ENCODE peak calls at places on chromosome 22, in four cellular contexts. U, O, M and A are unnamed samples. For H3K4me1, the result is how much of the 10 kb centered on the place peaks cover.

GRCh38 chr22:47918936-47919505 is 1156.6 kb downstream of the TBC1D22A start:
- DNase-seq in U (no peak), M (no peak), O (no peak), A (no peak)

GRCh38 chr22:26170795-26171194 is 1.5 kb downstream of the SEZ6L start:
- DNase-seq in M (peak), O (peak), U (no peak), A (no peak)

GRCh38 chr22:47883757-47884156 is 1121.3 kb downstream of the TBC1D22A start:
- DNase-seq in O (no peak), M (no peak), U (no peak), A (no peak)

GRCh38 chr22:22948651-22949611 is 61.3 kb downstream of the IGLL5 start:
- DNase-seq in O (no peak), U (no peak), M (no peak), A (no peak)

GRCh38 chr22:39654527-39654926 is 84.0 kb downstream of the CACNA1I start:
- DNase-seq in M (no peak), U (no peak), O (no peak), A (no peak)

GRCh38 chr22:29626497-29627195 is 23.2 kb downstream of the NF2 start:
- DNase-seq in O (no peak), U (no peak), M (no peak), A (no peak)

GRCh38 chr22:23187871-23188700 is 7.8 kb downstream of the BCR start:
- DNase-seq in U (no peak), O (no peak), M (no peak), A (no peak)

GRCh38 chr22:32323513-32324164 is 34.0 kb upstream of the RFPL3 start:
- DNase-seq in M (no peak), U (no peak), O (no peak), A (no peak)

GRCh38 chr22:43151251-43152000 is at the start of gene TSPO:
- DNase-seq in M (peak), U (no peak), O (peak), A (no peak)

GRCh38 chr22:47294222-47294532 is 531.7 kb downstream of the TBC1D22A start:
- DNase-seq in O (no peak), M (no peak), U (no peak), A (no peak)

GRCh38 chr22:38284042-38284402 is 11.2 kb upstream of the TMEM184B start:
- DNase-seq in U (no peak), M (no peak), O (no peak), A (no peak)

GRCh38 chr22:35678836-35679235 is 30.6 kb downstream of the APOL6 start:
- DNase-seq in O (no peak), M (no peak), U (no peak), A (no peak)

GRCh38 chr22:40177738-40178416 is at the start of gene TNRC6B:
- DNase-seq in U (peak), M (peak), O (peak), A (peak)

GRCh38 chr22:38418589-38418988 is 36.4 kb downstream of the KCNJ4 start:
- DNase-seq in M (no peak), U (no peak), O (no peak), A (no peak)

GRCh38 chr22:22576244-22576988 is 17.4 kb upstream of the PRAME start:
- DNase-seq in U (peak), O (peak), M (peak), A (peak)

GRCh38 chr22:43287441-43287840 is 55.7 kb downstream of the SCUBE1 start:
- DNase-seq in M (peak), U (no peak), O (no peak), A (no peak)

GRCh38 chr22:32480238-32480637 is 5.6 kb downstream of the FBXO7 start:
- DNase-seq in M (no peak), U (no peak), O (no peak), A (no peak)

GRCh38 chr22:33781396-33781795 is 138.9 kb downstream of the LARGE1 start:
- DNase-seq in M (no peak), O (no peak), U (no peak), A (no peak)

GRCh38 chr22:43587574-43587973 is 175.8 kb downstream of the MPPED1 start:
- DNase-seq in U (no peak), M (no peak), O (no peak), A (no peak)

GRCh38 chr22:31247726-31248125 is 35.6 kb downstream of the LIMK2 start:
- DNase-seq in O (no peak), U (no peak), M (peak), A (no peak)
- H3K4me1 ChIP-seq in O (under half), U (under half), M (under half), A (under half)

DNA sequence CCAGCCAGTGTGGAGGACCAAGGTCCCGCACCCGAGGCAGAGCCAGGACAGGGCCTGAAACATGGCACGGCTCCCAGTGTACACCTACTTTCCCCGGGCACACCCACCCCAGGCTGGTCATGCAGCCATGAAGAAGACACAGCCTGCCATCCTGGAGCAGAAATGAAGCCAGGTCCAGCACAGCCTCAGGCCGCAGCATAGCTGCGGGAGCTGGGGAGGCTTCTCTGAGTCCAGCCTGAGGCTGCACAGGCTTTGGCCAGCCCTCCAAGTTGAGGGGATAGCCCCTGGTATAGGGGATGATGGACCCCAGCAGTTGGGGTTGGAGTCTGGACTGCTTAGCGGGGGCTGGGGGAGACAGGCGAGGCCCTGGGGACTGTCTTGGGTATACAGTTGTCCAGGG is 2.9 kb upstream of the HDAC10 start:
- DNase-seq in U (no peak), O (no peak), M (no peak), A (no peak)
- TF ChIP-seq YY1 in U (no peak), O (no peak), M (no peak), A (no peak)

GRCh38 chr22:27791494-27792241 is 9.9 kb downstream of the MN1 start:
- DNase-seq in M (no peak), O (no peak), U (no peak), A (no peak)
- H3K4me1 ChIP-seq in M (under half), O (under half), U (under half), A (under half)

GRCh38 chr22:42116848-42117424 is 13.7 kb downstream of the CYP2D6 start:
- DNase-seq in U (no peak), M (no peak), O (no peak), A (no peak)
- TF ChIP-seq YY1 in U (no peak), M (no peak), O (no peak), A (no peak)

DNA sequence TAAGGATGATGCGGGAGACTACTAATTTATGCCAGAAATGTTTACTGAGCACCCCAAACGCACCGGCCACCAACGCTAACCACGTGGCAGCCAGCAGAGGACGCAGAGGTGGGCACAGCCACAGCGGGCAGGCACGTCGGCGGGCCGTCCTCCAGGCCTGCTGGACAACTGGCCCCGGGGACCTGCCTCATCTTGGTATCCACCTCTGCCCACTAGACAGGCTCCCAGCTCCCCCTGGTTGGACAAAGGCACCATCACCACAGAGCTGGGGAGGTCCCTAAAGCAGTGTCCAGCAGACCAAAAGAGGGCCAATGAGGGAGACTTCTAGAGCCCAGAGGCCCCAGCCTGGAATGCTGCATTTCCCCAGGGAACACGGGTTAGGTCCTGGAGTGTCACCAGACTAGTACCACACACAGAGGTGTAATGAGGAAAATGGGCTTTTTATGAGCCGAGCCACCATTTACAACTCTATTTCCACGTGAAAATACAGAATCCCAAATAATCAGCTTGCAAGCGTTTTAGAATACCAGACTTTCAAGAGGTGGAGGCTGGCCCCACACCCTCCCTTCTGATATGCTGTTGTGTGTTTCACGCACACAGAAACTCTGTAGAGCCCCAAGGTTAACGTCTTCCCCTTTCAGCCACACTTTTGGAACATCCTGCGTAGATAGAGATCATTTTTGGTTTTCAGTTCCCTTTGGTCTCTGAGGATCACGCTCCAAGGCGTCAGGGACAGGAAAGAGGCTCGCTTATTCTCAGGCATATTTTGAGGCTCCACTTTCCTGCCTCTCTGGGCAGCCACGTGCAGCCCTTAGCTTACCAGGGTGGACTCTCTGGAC is 23.7 kb upstream of the BID start:
- DNase-seq in U (no peak), M (no peak), O (no peak), A (no peak)
- H3K4me1 ChIP-seq in U (under half), M (under half), O (under half), A (under half)

DNA sequence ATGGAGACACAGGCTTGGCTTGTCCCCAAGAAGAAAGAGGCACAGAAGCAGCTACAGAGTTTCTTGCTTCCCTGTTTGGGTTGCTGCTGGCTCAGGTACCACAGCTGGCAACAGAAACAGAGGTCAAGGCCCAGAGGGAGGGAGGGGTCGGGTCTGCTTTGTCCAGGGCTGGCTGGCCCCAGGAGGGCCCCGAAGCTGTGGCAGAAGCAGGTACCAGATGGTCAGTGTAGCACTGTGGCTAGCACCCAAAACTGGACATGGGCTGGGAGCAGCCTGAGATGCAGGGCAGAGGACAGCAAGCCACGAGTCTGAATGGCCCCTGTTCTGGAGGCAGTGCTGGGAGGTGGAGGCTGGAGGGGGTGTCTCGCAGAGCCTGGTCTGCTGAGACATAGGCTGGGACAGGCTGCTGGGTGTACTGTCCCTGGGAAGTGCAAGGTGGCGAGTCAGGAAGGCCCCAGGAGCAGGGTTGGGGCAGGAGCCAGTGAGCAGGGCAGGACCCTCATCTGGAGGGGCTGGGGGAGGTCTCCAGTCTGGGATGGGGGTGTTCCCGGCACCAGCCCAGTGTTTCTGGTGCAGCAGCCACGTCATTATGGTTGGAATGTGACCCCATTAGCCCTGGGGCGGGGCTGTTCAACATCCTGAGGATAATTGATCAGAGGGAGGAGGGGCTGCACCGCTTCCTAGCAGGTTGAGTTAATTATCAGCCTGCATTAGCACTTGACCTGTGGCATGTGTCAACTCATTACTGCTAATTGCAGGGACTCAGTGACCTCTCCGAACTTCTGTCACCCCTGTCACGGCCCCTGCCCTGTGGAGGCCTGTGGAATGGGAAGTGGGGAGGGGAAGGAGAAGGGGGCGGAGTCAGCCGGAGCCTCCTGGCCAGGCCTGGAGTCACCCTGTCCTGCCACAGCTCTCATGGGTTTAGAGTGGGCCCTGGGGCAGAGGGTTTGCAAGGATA is 52.6 kb upstream of the CCDC188 start:
- DNase-seq in M (peak), U (no peak), O (peak), A (peak)
- TF ChIP-seq YY1 in M (no peak), U (no peak), O (no peak), A (no peak)